ENCODE peak calls at places on chromosome X, in eight cellular contexts. One of them, this sample, is unnamed.

GRCh38 chrX:155441097-155441496 is 17.3 kb downstream of the F8A3 start:
- DNase-seq in GM12878: no peak
- DNase-seq in Panc1: no peak
- DNase-seq in upper lobe of right lung: no peak
- DNase-seq in GM23248: no peak
- DNase-seq in H9: no peak
- DNase-seq in Peyer's patch: no peak
- DNase-seq in tibial nerve: no peak
- DNase-seq in this sample: no peak

GRCh38 chrX:50903387-50904027 is 7.0 kb upstream of the BMP15 start:
- DNase-seq in GM12878: no peak
- DNase-seq in GM23248: peak; percentile 63
- DNase-seq in upper lobe of right lung: no peak
- DNase-seq in H9: no peak
- DNase-seq in Panc1: no peak
- DNase-seq in Peyer's patch: peak; percentile 45
- DNase-seq in tibial nerve: no peak
- DNase-seq in this sample: peak; percentile 10

GRCh38 chrX:119734897-119735339 is 23.5 kb upstream of the SOWAHD start:
- DNase-seq in tibial nerve: no peak
- DNase-seq in Panc1: no peak
- DNase-seq in GM23248: peak; percentile 26
- DNase-seq in upper lobe of right lung: peak; percentile 72
- DNase-seq in Peyer's patch: no peak
- DNase-seq in H9: no peak
- DNase-seq in GM12878: no peak
- DNase-seq in this sample: no peak

GRCh38 chrX:22634081-22634480 is 361.4 kb downstream of the CBLL2 start:
- DNase-seq in GM12878: no peak
- DNase-seq in upper lobe of right lung: no peak
- DNase-seq in Peyer's patch: no peak
- DNase-seq in Panc1: no peak
- DNase-seq in H9: no peak
- DNase-seq in tibial nerve: no peak
- DNase-seq in GM23248: peak; percentile 91
- DNase-seq in this sample: no peak

GRCh38 chrX:150429577-150429976 is 66.5 kb downstream of the MAMLD1 start:
- DNase-seq in H9: no peak
- DNase-seq in Peyer's patch: no peak
- DNase-seq in Panc1: peak; percentile 12
- DNase-seq in upper lobe of right lung: no peak
- DNase-seq in tibial nerve: no peak
- DNase-seq in GM12878: no peak
- DNase-seq in GM23248: peak; percentile 73
- DNase-seq in this sample: no peak

GRCh38 chrX:54865208-54865607 is 55.4 kb upstream of the TRO start:
- DNase-seq in GM12878: no peak
- DNase-seq in Panc1: no peak
- DNase-seq in GM23248: no peak
- DNase-seq in Peyer's patch: no peak
- DNase-seq in H9: no peak
- DNase-seq in upper lobe of right lung: no peak
- DNase-seq in tibial nerve: no peak
- DNase-seq in this sample: no peak

GRCh38 chrX:23736030-23736429 is 7.0 kb downstream of the ACOT9 start:
- DNase-seq in GM12878: no peak
- DNase-seq in H9: no peak
- DNase-seq in Panc1: no peak
- DNase-seq in upper lobe of right lung: no peak
- DNase-seq in Peyer's patch: no peak
- DNase-seq in GM23248: no peak
- DNase-seq in tibial nerve: no peak
- DNase-seq in this sample: no peak

GRCh38 chrX:2500091-2500680 is 590 bp downstream of the DHRSX start:
- DNase-seq in GM23248: peak; percentile 89
- DNase-seq in upper lobe of right lung: peak; percentile 79
- DNase-seq in Panc1: no peak
- DNase-seq in GM12878: no peak
- DNase-seq in Peyer's patch: peak; percentile 65
- DNase-seq in H9: peak; percentile 57
- DNase-seq in tibial nerve: no peak
- DNase-seq in this sample: peak; percentile 44

GRCh38 chrX:29797156-29797555 is 418.2 kb upstream of the MAGEB2 start:
- DNase-seq in tibial nerve: no peak
- DNase-seq in upper lobe of right lung: no peak
- DNase-seq in H9: no peak
- DNase-seq in GM23248: no peak
- DNase-seq in Panc1: no peak
- DNase-seq in Peyer's patch: no peak
- DNase-seq in GM12878: no peak
- DNase-seq in this sample: no peak

DNA sequence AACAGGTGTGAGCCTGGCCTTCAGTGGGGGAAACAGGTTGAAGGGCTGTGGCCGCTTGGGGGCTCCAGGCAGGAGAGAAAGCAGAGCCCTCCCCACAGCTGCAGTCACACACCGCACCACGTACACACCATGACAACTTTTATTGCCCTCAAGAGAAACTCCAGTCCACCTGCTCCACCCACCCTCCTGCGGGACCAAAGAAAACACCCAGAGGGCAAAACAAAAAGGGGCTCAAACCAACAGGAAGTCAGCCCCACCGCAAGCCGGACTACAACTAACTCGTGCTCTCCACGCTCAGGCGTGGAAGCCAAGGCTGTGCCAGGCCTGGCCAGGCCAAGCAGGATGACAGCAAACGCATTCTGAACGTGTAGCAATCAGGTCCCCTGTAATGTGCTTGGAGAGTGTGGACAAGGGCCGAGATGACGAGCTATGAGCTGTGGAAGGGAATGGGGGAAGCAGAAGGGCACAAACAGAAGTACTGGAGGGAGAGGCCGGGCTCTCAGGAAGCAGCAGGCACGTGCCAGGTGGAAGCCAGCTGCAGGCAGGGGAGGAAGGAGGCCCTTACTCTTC is 12.7 kb downstream of the SLC6A8 start:
- DNase-seq in Panc1: no peak
- DNase-seq in GM12878: no peak
- DNase-seq in Peyer's patch: no peak
- DNase-seq in GM23248: no peak
- DNase-seq in H9: no peak
- DNase-seq in upper lobe of right lung: no peak
- DNase-seq in tibial nerve: no peak
- DNase-seq in this sample: no peak
- H3K27ac ChIP-seq in Panc1: no peak overlapping the region
- H3K27ac ChIP-seq in GM12878: no peak overlapping the region
- H3K27ac ChIP-seq in Peyer's patch: peak overlapping the region; percentile 90
- H3K27ac ChIP-seq in GM23248: no peak overlapping the region
- H3K27ac ChIP-seq in H9: no peak overlapping the region
- H3K27ac ChIP-seq in upper lobe of right lung: no peak overlapping the region
- H3K27ac ChIP-seq in tibial nerve: no peak overlapping the region
- H3K27ac ChIP-seq in this sample: no peak overlapping the region

GRCh38 chrX:111098874-111099273 is 2.9 kb downstream of the PAK3 start:
- DNase-seq in Peyer's patch: peak; percentile 71
- DNase-seq in upper lobe of right lung: peak; percentile 67
- DNase-seq in GM23248: peak; percentile 1
- DNase-seq in Panc1: peak; percentile 41
- DNase-seq in GM12878: no peak
- DNase-seq in H9: peak; percentile 87
- DNase-seq in tibial nerve: peak; percentile 27
- DNase-seq in this sample: peak; percentile 79
- H3K27ac ChIP-seq in Peyer's patch: no peak overlapping the region
- H3K27ac ChIP-seq in upper lobe of right lung: no peak overlapping the region
- H3K27ac ChIP-seq in GM23248: no peak overlapping the region
- H3K27ac ChIP-seq in Panc1: no peak overlapping the region
- H3K27ac ChIP-seq in GM12878: no peak overlapping the region
- H3K27ac ChIP-seq in H9: no peak overlapping the region
- H3K27ac ChIP-seq in tibial nerve: no peak overlapping the region
- H3K27ac ChIP-seq in this sample: no peak overlapping the region

GRCh38 chrX:1488141-1488540 is 35.4 kb upstream of the ASMTL start:
- DNase-seq in Peyer's patch: peak; percentile 5
- DNase-seq in GM23248: no peak
- DNase-seq in upper lobe of right lung: no peak
- DNase-seq in Panc1: no peak
- DNase-seq in tibial nerve: no peak
- DNase-seq in H9: no peak
- DNase-seq in GM12878: no peak
- DNase-seq in this sample: no peak
- H3K27ac ChIP-seq in Peyer's patch: no peak overlapping the region
- H3K27ac ChIP-seq in GM23248: no peak overlapping the region
- H3K27ac ChIP-seq in upper lobe of right lung: no peak overlapping the region
- H3K27ac ChIP-seq in Panc1: no peak overlapping the region
- H3K27ac ChIP-seq in tibial nerve: no peak overlapping the region
- H3K27ac ChIP-seq in H9: no peak overlapping the region
- H3K27ac ChIP-seq in GM12878: no peak overlapping the region
- H3K27ac ChIP-seq in this sample: no peak overlapping the region

DNA sequence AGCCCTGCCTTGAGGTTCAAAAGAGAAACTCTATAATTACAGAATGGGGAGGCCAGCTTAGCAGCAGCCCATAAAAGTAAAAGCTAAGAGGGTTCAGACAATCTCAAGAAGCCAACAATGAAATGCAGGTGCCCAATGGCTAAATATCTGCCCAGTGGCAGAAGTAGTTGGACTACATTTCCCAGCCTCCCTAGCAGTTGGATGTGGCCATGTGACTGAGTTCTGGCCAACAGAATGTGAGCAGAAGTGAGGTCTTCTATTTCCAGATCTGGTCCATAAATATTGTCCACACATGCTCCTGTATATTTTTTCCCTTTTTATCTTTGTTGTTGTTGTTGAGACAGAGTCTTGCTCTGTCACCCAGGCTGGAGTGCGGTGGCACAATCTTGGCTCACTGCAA is 127.9 kb upstream of the NHS start:
- DNase-seq in H9: no peak
- DNase-seq in tibial nerve: no peak
- DNase-seq in Peyer's patch: no peak
- DNase-seq in upper lobe of right lung: no peak
- DNase-seq in Panc1: no peak
- DNase-seq in GM23248: peak; percentile 13
- DNase-seq in GM12878: no peak
- DNase-seq in this sample: no peak
- H3K27ac ChIP-seq in H9: no peak overlapping the region
- H3K27ac ChIP-seq in tibial nerve: no peak overlapping the region
- H3K27ac ChIP-seq in Peyer's patch: no peak overlapping the region
- H3K27ac ChIP-seq in upper lobe of right lung: no peak overlapping the region
- H3K27ac ChIP-seq in Panc1: no peak overlapping the region
- H3K27ac ChIP-seq in GM23248: no peak overlapping the region
- H3K27ac ChIP-seq in GM12878: no peak overlapping the region
- H3K27ac ChIP-seq in this sample: no peak overlapping the region

GRCh38 chrX:153925387-153925738 is 701 bp downstream of the ARHGAP4 start:
- DNase-seq in H9: no peak
- DNase-seq in Peyer's patch: no peak
- DNase-seq in GM23248: no peak
- DNase-seq in GM12878: peak; percentile 51
- DNase-seq in upper lobe of right lung: no peak
- DNase-seq in Panc1: no peak
- DNase-seq in tibial nerve: no peak
- DNase-seq in this sample: no peak

GRCh38 chrX:153927686-153927935 is 1.5 kb upstream of the ARHGAP4 start:
- DNase-seq in GM12878: no peak
- DNase-seq in tibial nerve: no peak
- DNase-seq in Panc1: no peak
- DNase-seq in GM23248: no peak
- DNase-seq in H9: no peak
- DNase-seq in Peyer's patch: no peak
- DNase-seq in upper lobe of right lung: no peak
- DNase-seq in this sample: no peak

GRCh38 chrX:153926594-153926862 is 464 bp upstream of the ARHGAP4 start:
- DNase-seq in Peyer's patch: no peak
- DNase-seq in GM23248: no peak
- DNase-seq in GM12878: no peak
- DNase-seq in tibial nerve: no peak
- DNase-seq in H9: no peak
- DNase-seq in Panc1: no peak
- DNase-seq in upper lobe of right lung: no peak
- DNase-seq in this sample: no peak

GRCh38 chrX:153926863-153927685 is 1.0 kb upstream of the ARHGAP4 start:
- DNase-seq in tibial nerve: peak; percentile 12
- DNase-seq in Panc1: no peak
- DNase-seq in GM23248: peak; percentile 49
- DNase-seq in Peyer's patch: peak; percentile 93
- DNase-seq in upper lobe of right lung: peak; percentile 74
- DNase-seq in H9: peak; percentile 61
- DNase-seq in GM12878: peak; percentile 55
- DNase-seq in this sample: peak; percentile 55

DNA sequence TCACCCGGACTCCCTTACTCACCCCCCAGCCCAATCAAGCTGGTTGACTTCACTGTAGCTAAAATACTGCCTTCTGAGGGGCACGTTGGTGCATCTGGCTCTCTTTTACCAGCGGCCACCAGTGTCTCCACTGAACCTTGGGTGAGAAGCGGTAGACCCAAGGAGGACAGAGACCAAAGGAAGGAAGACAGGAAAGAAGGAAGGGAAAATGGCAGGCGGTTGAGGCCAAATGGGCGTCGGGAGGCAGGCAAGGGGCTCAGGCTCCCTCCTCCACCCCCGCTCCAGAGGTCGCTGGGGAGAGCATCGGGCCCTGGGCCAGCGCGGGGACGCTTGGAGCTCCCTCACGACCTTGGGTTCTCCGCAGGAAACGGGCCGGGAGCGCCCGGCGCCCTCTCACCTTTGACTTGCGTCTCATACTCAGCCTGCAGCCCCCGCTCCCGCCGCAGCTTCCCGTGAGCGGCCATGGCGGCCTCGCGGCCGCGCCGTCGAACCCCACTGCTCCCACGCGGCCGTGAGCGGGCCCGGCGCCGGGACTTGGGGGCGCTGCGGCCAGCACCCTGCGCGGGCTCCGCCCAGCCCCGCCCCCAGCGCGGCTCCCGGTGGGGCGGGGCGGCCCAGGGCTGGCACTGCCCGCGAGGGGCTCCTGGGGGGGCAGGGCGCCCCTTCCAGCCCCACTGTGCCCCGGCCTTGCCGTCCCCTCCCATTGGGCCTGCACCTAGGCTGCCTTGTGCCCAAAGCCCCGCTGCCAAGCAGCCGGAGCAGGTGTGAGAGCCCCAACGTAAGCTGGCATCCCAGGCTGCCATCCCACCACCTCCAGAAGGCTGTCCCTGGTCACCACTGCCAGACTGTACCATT is at the start of gene ARHGAP4:
- DNase-seq in upper lobe of right lung: peak; percentile 71
- DNase-seq in Peyer's patch: peak; percentile 66
- DNase-seq in Panc1: no peak
- DNase-seq in H9: peak; percentile 39
- DNase-seq in GM12878: no peak
- DNase-seq in GM23248: no peak
- DNase-seq in tibial nerve: no peak
- DNase-seq in this sample: no peak
- H3K27ac ChIP-seq in upper lobe of right lung: peak within 1 kb of the TSS; percentile 92
- H3K27ac ChIP-seq in Peyer's patch: peak within 1 kb of the TSS; percentile 95
- H3K27ac ChIP-seq in Panc1: peak within 1 kb of the TSS; percentile 99
- H3K27ac ChIP-seq in H9: no peak within 1 kb of the TSS
- H3K27ac ChIP-seq in GM12878: peak within 1 kb of the TSS; percentile 98
- H3K27ac ChIP-seq in GM23248: no peak within 1 kb of the TSS
- H3K27ac ChIP-seq in tibial nerve: no peak within 1 kb of the TSS
- H3K27ac ChIP-seq in this sample: peak within 1 kb of the TSS; percentile 96